ENCODE peak calls at places on chromosomes 13 and 19, in five cellular contexts. F, N, G, C and I are unnamed samples.

GRCh38 chr13:97506511-97506910 is 72.5 kb downstream of the RAP2A start:
- DNase-seq in F (no peak), G (peak), N (no peak), C (no peak), I (no peak)

GRCh38 chr13:106533101-106533939 is 2.1 kb downstream of the EFNB2 start:
- DNase-seq in F (peak), G (peak), C (no peak), N (peak), I (no peak)

GRCh38 chr19:1131718-1132552 is 28.1 kb downstream of the GPX4 start:
- DNase-seq in F (peak), G (peak), N (peak), C (peak), I (no peak)

GRCh38 chr19:37484406-37485115 is 15.4 kb downstream of the ZNF570 start:
- DNase-seq in G (no peak), N (peak), F (no peak), C (no peak), I (no peak)

GRCh38 chr13:93727301-93728141 is 500.9 kb downstream of the GPC6 start:
- DNase-seq in F (no peak), G (peak), N (peak), C (no peak), I (no peak)

GRCh38 chr19:51703655-51704515 is 10.8 kb downstream of the SPACA6 start:
- DNase-seq in F (peak), C (peak), G (peak), N (peak), I (peak)

GRCh38 chr19:13381827-13382632 is 124.2 kb downstream of the CACNA1A start:
- DNase-seq in N (no peak), C (no peak), G (no peak), F (no peak), I (no peak)

GRCh38 chr13:79405831-79406596 is at the start of gene RBM26:
- DNase-seq in N (peak), C (peak), F (peak), G (peak), I (peak)

GRCh38 chr13:111411186-111411858 is 90.9 kb downstream of the TEX29 start:
- DNase-seq in G (no peak), N (no peak), C (no peak), F (no peak), I (no peak)

GRCh38 chr13:25242956-25243355 is 44.3 kb downstream of the MTMR6 start:
- DNase-seq in C (no peak), N (no peak), F (no peak), G (no peak), I (no peak)

GRCh38 chr19:10009714-10010224 is 535 bp downstream of the COL5A3 start:
- DNase-seq in N (no peak), C (no peak), F (no peak), G (peak), I (no peak)

GRCh38 chr13:37905736-37906135 is 36.2 kb upstream of the TRPC4 start:
- DNase-seq in F (no peak), N (peak), G (no peak), C (no peak), I (no peak)

GRCh38 chr13:36858285-36858684 is 39.3 kb downstream of the RFXAP start:
- DNase-seq in F (no peak), C (no peak), G (peak), N (peak), I (peak)

GRCh38 chr19:35507561-35507960 is 5.9 kb downstream of the DMKN start:
- DNase-seq in F (no peak), N (no peak), G (no peak), C (no peak), I (no peak)

GRCh38 chr19:1170938-1171754 is 2.9 kb downstream of the SBNO2 start:
- DNase-seq in N (no peak), F (no peak), C (no peak), G (no peak), I (no peak)

GRCh38 chr13:80030491-80030890 is 310.4 kb downstream of the SPRY2 start:
- DNase-seq in C (no peak), F (no peak), N (no peak), G (peak), I (no peak)

GRCh38 chr19:45154064-45154827 is 6.5 kb downstream of the NKPD1 start:
- DNase-seq in G (peak), F (peak), C (no peak), N (peak), I (no peak)

GRCh38 chr13:29494520-29494919 is 101.0 kb downstream of the SLC7A1 start:
- DNase-seq in F (no peak), G (no peak), N (no peak), C (no peak), I (no peak)

DNA sequence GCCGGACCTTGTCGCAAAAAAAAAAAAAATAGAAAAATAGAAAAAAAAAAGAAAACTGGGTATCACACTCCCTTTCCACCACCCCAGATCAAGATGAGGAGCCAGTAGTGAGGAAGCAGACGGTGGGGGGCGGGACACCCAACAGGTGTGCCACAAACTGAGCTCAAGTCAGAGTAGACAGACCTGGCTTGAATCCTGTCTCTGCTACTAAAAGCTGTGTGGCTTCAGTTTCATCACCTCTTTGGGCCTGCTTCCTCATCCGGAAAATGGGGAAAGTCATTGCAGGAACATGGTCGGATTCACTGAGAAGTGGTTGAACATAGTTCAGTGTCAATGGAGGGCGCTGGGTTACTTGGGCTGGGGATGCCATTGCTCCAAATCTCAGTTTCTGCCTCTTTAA is 2.9 kb downstream of the HIF3A start:
- DNase-seq in G (no peak), N (no peak), F (no peak), C (no peak), I (no peak)
- H3K4me3 ChIP-seq in G (peak), N (no peak), F (peak), C (no peak), I (no peak)

GRCh38 chr13:112892759-112893569 is 76.0 kb upstream of the MCF2L start:
- DNase-seq in C (no peak), N (no peak), F (no peak), G (no peak), I (no peak)

GRCh38 chr13:112890316-112891131 is 78.5 kb upstream of the MCF2L start:
- DNase-seq in F (no peak), G (no peak), C (no peak), N (no peak), I (no peak)

GRCh38 chr13:112889351-112890290 is 79.4 kb upstream of the MCF2L start:
- DNase-seq in G (no peak), F (no peak), N (no peak), C (no peak), I (no peak)

GRCh38 chr13:112893570-112894422 is 75.2 kb upstream of the MCF2L start:
- DNase-seq in C (no peak), G (no peak), F (no peak), N (no peak), I (peak)

GRCh38 chr13:112891477-112892401 is 77.3 kb upstream of the MCF2L start:
- DNase-seq in G (no peak), F (no peak), C (no peak), N (no peak), I (no peak)
- H3K4me3 ChIP-seq in G (no peak), F (no peak), C (no peak), N (no peak), I (no peak)

GRCh38 chr19:17841810-17842662 is 5.7 kb downstream of the JAK3 start:
- DNase-seq in F (peak), C (peak), N (peak), G (peak), I (peak)

GRCh38 chr19:17841371-17841809 is 6.4 kb downstream of the JAK3 start:
- DNase-seq in N (no peak), F (no peak), G (no peak), C (no peak), I (no peak)

GRCh38 chr19:17843428-17843827 is 4.4 kb downstream of the JAK3 start:
- DNase-seq in G (no peak), N (no peak), F (no peak), C (no peak), I (no peak)

GRCh38 chr19:17843908-17844490 is 3.8 kb downstream of the JAK3 start:
- DNase-seq in C (no peak), F (no peak), G (no peak), N (no peak), I (no peak)

DNA sequence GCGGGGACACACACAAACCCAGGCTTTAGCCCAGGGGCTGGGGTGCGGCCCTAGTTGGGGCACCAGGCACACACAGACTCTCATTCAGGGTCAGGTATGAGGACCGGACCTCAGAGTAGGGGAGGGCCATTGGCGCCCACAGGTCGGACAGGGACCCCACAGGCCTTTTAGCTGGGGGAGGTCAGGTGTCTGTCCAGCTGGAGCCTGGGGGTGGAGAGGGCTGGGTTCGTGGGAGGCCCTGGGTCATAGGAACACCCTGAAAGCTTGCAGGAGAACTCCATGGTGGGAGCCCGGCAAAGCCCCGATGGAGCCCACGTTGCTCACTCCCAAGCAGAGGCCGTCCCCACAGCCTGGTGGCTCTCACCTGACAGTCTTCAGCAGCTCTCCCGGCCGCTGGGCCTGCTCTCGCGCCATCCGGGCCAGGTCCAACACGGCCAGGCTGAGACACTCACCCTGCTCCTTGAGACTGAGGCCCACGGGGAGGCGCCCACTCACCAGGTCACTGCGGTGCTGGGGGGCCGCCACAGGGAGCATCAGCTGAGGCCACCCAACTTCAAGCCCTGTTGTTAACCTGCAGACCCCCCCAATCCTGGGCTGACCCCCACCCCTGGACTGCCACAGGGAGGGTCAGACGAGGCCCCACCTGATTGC is 5.0 kb downstream of the JAK3 start:
- DNase-seq in G (no peak), N (no peak), F (no peak), C (no peak), I (no peak)
- H3K4me3 ChIP-seq in G (peak), N (peak), F (peak), C (no peak), I (no peak)

DNA sequence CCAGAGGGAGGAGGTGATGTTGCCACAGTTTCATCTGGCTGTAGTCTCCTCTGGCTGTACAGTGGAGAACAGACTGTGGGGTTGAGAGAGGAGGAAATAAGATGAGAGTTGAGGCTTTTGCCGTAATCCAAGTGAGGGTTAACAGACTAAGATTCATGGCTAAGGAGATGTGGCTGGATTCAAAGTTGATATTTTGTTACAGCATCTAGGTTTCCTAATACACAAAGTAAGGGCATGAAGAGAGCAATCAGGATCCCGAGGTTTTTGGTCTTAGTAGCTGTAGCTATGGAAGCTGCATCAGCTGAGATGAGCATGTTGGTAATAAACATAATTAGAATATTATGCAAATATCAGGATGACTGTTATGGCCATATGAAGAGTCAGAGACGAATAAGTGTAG is 1.4 kb downstream of the ZNF776 start:
- DNase-seq in G (no peak), N (no peak), C (no peak), F (no peak), I (no peak)
- H3K4me3 ChIP-seq in G (peak), N (peak), C (peak), F (peak), I (no peak)

DNA sequence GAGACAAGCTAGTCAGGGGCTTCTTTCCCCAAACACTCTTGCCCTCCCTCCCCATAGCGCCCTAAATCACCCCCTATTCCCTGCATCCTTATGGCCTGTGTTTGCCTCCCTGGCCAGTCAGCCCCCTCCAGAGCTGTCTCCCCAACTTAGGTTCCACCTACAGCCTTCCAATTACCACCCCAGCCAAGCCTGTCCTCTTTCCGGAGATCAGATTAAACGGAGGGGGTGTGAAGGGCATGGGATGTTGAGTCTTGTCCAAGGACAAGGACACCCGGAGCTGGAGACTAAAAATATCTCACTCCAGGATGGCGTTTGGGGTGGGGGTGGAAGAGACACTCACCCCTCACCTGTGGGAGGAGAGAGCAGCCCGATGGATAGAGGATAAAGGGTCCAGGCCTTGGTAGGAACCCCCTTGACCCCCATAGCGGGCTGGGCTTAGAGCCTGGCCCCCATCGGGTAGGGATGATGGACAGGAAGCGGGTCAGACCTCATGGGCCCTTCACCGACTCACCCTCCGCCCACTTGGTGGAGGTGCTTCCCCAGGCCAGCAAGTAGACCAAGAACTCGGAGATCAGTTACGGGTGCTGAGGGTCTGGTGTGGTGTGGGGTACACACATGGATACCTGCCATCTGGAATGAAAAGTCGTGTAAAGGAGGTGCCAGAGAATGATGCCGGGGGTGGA is 6.0 kb downstream of the ZNF865 start:
- DNase-seq in N (no peak), F (no peak), G (no peak), C (no peak), I (no peak)
- H3K4me3 ChIP-seq in N (no peak), F (no peak), G (no peak), C (no peak), I (no peak)

GRCh38 chr19:47417746-47418594 is 1.4 kb downstream of the MEIS3 start:
- DNase-seq in F (no peak), N (no peak), C (no peak), G (no peak), I (no peak)
- H3K4me3 ChIP-seq in F (peak), N (peak), C (no peak), G (peak), I (peak)

DNA sequence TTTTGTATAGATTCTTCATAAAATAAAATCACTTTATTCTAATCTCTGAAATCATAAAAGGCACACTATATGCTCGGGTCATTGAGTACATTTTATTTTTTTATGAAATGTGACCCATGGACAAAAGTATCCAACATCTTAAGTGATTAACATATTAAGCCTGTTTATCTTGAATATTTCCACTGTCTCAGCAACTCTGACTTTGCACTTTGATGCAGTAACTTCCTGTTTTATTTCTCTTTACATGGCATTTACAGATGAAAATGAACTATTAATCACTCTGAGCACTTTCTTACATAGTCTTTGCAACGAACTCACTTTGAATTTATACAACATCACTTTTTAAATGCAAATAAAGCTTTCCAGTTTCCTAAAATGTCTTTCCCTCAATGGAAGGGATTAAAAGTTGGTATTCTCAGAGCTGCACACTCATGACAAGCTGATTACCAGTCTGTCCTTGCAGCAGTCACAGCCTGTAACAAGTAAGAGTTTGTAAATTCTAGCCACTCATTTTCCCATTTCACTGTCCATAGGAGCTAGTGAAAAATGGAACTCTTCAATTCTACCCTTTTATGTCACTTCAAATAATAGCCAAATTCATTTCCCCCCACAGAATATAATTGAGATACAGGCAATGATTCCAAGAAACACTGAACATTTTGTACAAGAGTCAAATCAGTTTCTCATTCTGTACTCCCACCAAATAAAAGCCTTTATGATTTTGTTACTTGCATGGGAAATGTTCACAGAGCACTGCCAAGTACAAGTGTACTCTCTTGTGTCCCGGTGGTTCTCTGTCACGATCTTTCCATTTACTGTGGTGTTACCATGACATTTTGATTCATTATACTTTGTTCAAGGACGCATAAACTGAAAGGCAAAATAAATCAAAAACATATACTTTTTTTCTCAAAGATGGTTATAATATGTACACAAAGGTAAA is 1968.9 kb downstream of the PCDH9 start:
- DNase-seq in F (no peak), G (no peak), C (no peak), N (peak), I (peak)
- H3K4me3 ChIP-seq in F (no peak), G (no peak), C (no peak), N (no peak), I (no peak)

GRCh38 chr19:58456111-58456510 is 4.7 kb downstream of the ZNF324B start:
- DNase-seq in N (no peak), G (no peak), C (no peak), F (no peak), I (no peak)

GRCh38 chr19:58453743-58454142 is 2.3 kb downstream of the ZNF324B start:
- DNase-seq in N (no peak), F (no peak), G (no peak), C (no peak), I (no peak)

GRCh38 chr19:58455306-58455705 is 3.9 kb downstream of the ZNF324B start:
- DNase-seq in C (no peak), G (no peak), F (no peak), N (no peak), I (no peak)

GRCh38 chr19:58450836-58451357 is 525 bp upstream of the ZNF324B start:
- DNase-seq in C (no peak), F (no peak), G (no peak), N (no peak), I (no peak)

DNA sequence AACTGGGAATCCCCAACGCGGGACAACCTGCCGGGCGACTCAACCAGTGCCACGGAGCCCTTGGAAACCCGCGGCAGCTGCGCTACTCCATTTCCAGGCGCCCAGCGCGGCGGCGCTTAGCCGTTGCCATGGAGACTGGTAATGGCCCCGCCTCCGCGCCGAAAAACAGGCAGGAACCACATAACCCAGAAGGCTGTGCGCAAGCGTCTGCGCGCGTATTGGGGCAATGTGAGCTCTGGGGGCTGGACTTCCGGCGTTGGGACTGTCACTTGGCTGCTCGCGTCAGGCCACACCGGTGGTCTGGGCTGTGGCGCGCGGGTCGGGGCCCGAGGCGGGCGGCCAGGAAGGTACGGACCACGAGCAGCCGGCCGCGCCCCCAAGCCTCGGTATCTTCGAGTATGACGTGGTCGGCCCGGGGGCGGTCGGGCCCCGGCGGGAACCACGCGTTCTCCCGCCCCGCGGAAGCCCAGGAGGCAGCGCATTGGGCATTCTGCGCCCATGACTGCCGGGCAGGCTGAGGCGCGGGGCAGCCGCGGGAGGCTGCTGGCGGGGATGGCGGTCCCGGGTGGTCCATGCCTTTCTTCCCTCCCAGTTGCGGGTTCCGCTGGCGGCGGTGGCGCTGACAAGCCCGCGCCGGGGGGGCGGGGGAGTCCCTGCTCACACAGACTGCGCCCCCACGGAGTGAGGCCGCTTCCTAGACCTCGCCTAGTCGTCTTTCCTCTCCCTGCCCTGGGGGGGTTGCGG is at the start of gene ZNF324B:
- DNase-seq in N (peak), G (peak), C (peak), F (peak), I (peak)
- H3K4me3 ChIP-seq in N (peak), G (peak), C (peak), F (peak), I (peak)